ENCODE peak calls at places on chromosome 7, in eight cellular contexts. One of them, this sample, is unnamed.

GRCh38 chr7:107596881-107597581 is 17.0 kb downstream of the BCAP29 start:
- DNase-seq in neuronal stem cell: no peak
- DNase-seq in stomach: no peak
- DNase-seq in T-cell: no peak
- DNase-seq in fibroblast of pulmonary artery: peak
- DNase-seq in ACHN: no peak
- DNase-seq in fibroblast of the aortic adventitia: no peak
- DNase-seq in HT-29: no peak
- DNase-seq in this sample: no peak

GRCh38 chr7:79988642-79989041 is 146.0 kb upstream of the GNAI1 start:
- DNase-seq in T-cell: no peak
- DNase-seq in stomach: no peak
- DNase-seq in ACHN: no peak
- DNase-seq in neuronal stem cell: no peak
- DNase-seq in fibroblast of pulmonary artery: peak
- DNase-seq in HT-29: no peak
- DNase-seq in fibroblast of the aortic adventitia: peak
- DNase-seq in this sample: no peak

GRCh38 chr7:94698275-94698674 is 42.3 kb upstream of the SGCE start:
- DNase-seq in fibroblast of the aortic adventitia: peak
- DNase-seq in T-cell: no peak
- DNase-seq in neuronal stem cell: no peak
- DNase-seq in fibroblast of pulmonary artery: peak
- DNase-seq in stomach: no peak
- DNase-seq in HT-29: peak
- DNase-seq in ACHN: peak
- DNase-seq in this sample: no peak

GRCh38 chr7:17863815-17864159 is 76.5 kb downstream of the SNX13 start:
- DNase-seq in ACHN: no peak
- DNase-seq in T-cell: no peak
- DNase-seq in stomach: no peak
- DNase-seq in HT-29: no peak
- DNase-seq in neuronal stem cell: no peak
- DNase-seq in fibroblast of the aortic adventitia: no peak
- DNase-seq in fibroblast of pulmonary artery: no peak
- DNase-seq in this sample: no peak

GRCh38 chr7:71393661-71394060 is 261.7 kb downstream of the GALNT17 start:
- DNase-seq in fibroblast of pulmonary artery: no peak
- DNase-seq in HT-29: no peak
- DNase-seq in ACHN: no peak
- DNase-seq in T-cell: no peak
- DNase-seq in stomach: no peak
- DNase-seq in neuronal stem cell: no peak
- DNase-seq in fibroblast of the aortic adventitia: no peak
- DNase-seq in this sample: no peak

GRCh38 chr7:100443096-100443840 is 7.0 kb upstream of the PPP1R35 start:
- DNase-seq in HT-29: no peak
- DNase-seq in ACHN: no peak
- DNase-seq in stomach: no peak
- DNase-seq in fibroblast of pulmonary artery: no peak
- DNase-seq in T-cell: no peak
- DNase-seq in neuronal stem cell: no peak
- DNase-seq in fibroblast of the aortic adventitia: no peak
- DNase-seq in this sample: no peak

GRCh38 chr7:66771795-66772194 is 31.3 kb downstream of the RABGEF1 start:
- DNase-seq in fibroblast of pulmonary artery: no peak
- DNase-seq in stomach: no peak
- DNase-seq in ACHN: no peak
- DNase-seq in neuronal stem cell: no peak
- DNase-seq in fibroblast of the aortic adventitia: no peak
- DNase-seq in HT-29: no peak
- DNase-seq in T-cell: no peak
- DNase-seq in this sample: no peak

GRCh38 chr7:155835446-155836215 is 23.4 kb upstream of the SHH start:
- DNase-seq in stomach: no peak
- DNase-seq in fibroblast of the aortic adventitia: no peak
- DNase-seq in ACHN: no peak
- DNase-seq in HT-29: no peak
- DNase-seq in fibroblast of pulmonary artery: no peak
- DNase-seq in T-cell: no peak
- DNase-seq in neuronal stem cell: no peak
- DNase-seq in this sample: no peak

GRCh38 chr7:142754681-142755575 is 5.7 kb downstream of the PRSS1 start:
- DNase-seq in T-cell: no peak
- DNase-seq in fibroblast of pulmonary artery: no peak
- DNase-seq in fibroblast of the aortic adventitia: peak
- DNase-seq in HT-29: no peak
- DNase-seq in stomach: no peak
- DNase-seq in ACHN: no peak
- DNase-seq in neuronal stem cell: no peak
- DNase-seq in this sample: no peak

GRCh38 chr7:153530441-153530840 is 521.8 kb upstream of the DPP6 start:
- DNase-seq in neuronal stem cell: no peak
- DNase-seq in stomach: no peak
- DNase-seq in fibroblast of pulmonary artery: no peak
- DNase-seq in fibroblast of the aortic adventitia: no peak
- DNase-seq in T-cell: no peak
- DNase-seq in HT-29: no peak
- DNase-seq in ACHN: no peak
- DNase-seq in this sample: no peak

GRCh38 chr7:83918142-83918541 is 269.2 kb upstream of the SEMA3E start:
- DNase-seq in neuronal stem cell: no peak
- DNase-seq in T-cell: no peak
- DNase-seq in fibroblast of the aortic adventitia: no peak
- DNase-seq in ACHN: no peak
- DNase-seq in fibroblast of pulmonary artery: no peak
- DNase-seq in HT-29: no peak
- DNase-seq in stomach: no peak
- DNase-seq in this sample: no peak